ENCODE peak calls at places on chromosomes 4 and X, in four cellular contexts. One of them, this sample, is unnamed. For H3K36me3, the result is how much of the 10 kb centered on the place peaks cover.

GRCh38 chr4:96166806-96167205 is 326.9 kb downstream of the PDHA2 start:
- DNase-seq in BJ: no peak
- DNase-seq in GM23248: no peak
- DNase-seq in Caco-2: no peak
- DNase-seq in this sample: no peak

GRCh38 chrX:55127692-55128091 is 38.9 kb downstream of the PAGE2 start:
- DNase-seq in GM23248: peak
- DNase-seq in BJ: no peak
- DNase-seq in Caco-2: no peak
- DNase-seq in this sample: no peak

GRCh38 chr4:157204634-157205244 is 15.8 kb upstream of the GRIA2 start:
- DNase-seq in GM23248: peak
- DNase-seq in Caco-2: no peak
- DNase-seq in BJ: no peak
- DNase-seq in this sample: peak

GRCh38 chr4:148779771-148780170 is 337.6 kb upstream of the NR3C2 start:
- DNase-seq in Caco-2: peak
- DNase-seq in GM23248: no peak
- DNase-seq in BJ: no peak
- DNase-seq in this sample: no peak

GRCh38 chrX:123648028-123648810 is 84.6 kb downstream of the THOC2 start:
- DNase-seq in Caco-2: peak
- DNase-seq in BJ: no peak
- DNase-seq in GM23248: peak
- DNase-seq in this sample: peak

GRCh38 chr4:9996319-9997110 is 24.8 kb downstream of the SLC2A9 start:
- DNase-seq in BJ: no peak
- DNase-seq in Caco-2: no peak
- DNase-seq in GM23248: peak
- DNase-seq in this sample: no peak

GRCh38 chr4:156137971-156138581 is 184.4 kb upstream of the CTSO start:
- DNase-seq in GM23248: no peak
- DNase-seq in BJ: no peak
- DNase-seq in Caco-2: no peak
- DNase-seq in this sample: peak

GRCh38 chrX:122625821-122626220 is 558.3 kb upstream of the GRIA3 start:
- DNase-seq in BJ: peak
- DNase-seq in Caco-2: no peak
- DNase-seq in GM23248: peak
- DNase-seq in this sample: no peak

GRCh38 chr4:5968246-5968645 is 50.0 kb downstream of the C4orf50 start:
- DNase-seq in GM23248: no peak
- DNase-seq in Caco-2: no peak
- DNase-seq in BJ: no peak
- DNase-seq in this sample: no peak

GRCh38 chrX:139204576-139204902 is 326.0 kb upstream of the F9 start:
- DNase-seq in Caco-2: no peak
- DNase-seq in GM23248: no peak
- DNase-seq in BJ: no peak
- DNase-seq in this sample: no peak

GRCh38 chr4:185005209-185005819 is 13.0 kb upstream of the HELT start:
- DNase-seq in GM23248: peak
- DNase-seq in Caco-2: peak
- DNase-seq in BJ: no peak
- DNase-seq in this sample: peak

GRCh38 chr4:165726831-165727230 is 146.2 kb upstream of the TLL1 start:
- DNase-seq in Caco-2: no peak
- DNase-seq in BJ: no peak
- DNase-seq in GM23248: no peak
- DNase-seq in this sample: no peak

DNA sequence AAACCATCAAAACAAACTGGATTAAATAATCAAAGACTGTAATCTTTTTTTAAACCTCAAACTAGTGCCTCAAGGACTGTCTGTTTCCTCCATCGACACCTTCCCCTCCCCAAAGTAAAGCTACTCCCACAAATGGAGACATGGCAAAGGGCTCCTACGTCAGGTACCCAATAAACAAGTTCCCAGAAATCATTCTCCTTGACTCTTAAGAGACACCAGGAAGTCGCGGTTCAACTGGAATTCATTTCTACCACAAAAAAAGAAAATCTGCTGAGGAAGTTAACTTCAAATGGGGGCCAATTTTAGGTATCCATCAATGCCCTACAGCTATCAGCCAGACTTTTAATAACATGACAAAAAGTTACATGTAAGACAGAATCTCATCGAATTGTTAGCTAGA is 2.5 kb downstream of the RPS4X start:
- DNase-seq in BJ: no peak
- DNase-seq in GM23248: no peak
- DNase-seq in Caco-2: no peak
- DNase-seq in this sample: no peak
- H3K36me3 ChIP-seq in BJ: under half
- H3K36me3 ChIP-seq in GM23248: under half
- H3K36me3 ChIP-seq in Caco-2: under half
- H3K36me3 ChIP-seq in this sample: half or more

GRCh38 chrX:29466441-29466840 is 748.9 kb upstream of the MAGEB2 start:
- DNase-seq in GM23248: peak
- DNase-seq in BJ: no peak
- DNase-seq in Caco-2: no peak
- DNase-seq in this sample: no peak

GRCh38 chrX:29455702-29456101 is 759.7 kb upstream of the MAGEB2 start:
- DNase-seq in BJ: no peak
- DNase-seq in Caco-2: no peak
- DNase-seq in GM23248: no peak
- DNase-seq in this sample: no peak

DNA sequence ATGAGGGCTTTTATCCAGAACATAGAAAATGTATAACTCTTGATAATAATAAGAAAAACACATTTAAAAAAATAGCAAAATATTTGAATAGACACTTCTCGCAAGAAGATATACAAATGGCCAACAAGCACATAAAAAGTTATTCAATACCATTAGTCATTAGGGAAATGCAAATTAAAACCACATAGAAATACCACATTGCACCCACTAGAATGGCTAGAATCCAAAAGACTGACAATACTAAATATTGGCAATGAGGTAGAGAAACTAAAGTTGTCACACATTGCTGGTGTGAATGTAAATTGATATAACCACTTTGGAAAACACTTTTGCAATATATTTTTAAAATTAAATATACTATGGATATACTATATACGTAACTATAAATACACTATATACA is 754.3 kb upstream of the MAGEB2 start:
- DNase-seq in BJ: no peak
- DNase-seq in GM23248: peak
- DNase-seq in Caco-2: no peak
- DNase-seq in this sample: no peak
- H3K4me3 ChIP-seq in BJ: no peak
- H3K4me3 ChIP-seq in GM23248: no peak
- H3K4me3 ChIP-seq in Caco-2: no peak
- H3K4me3 ChIP-seq in this sample: no peak

GRCh38 chr4:113462286-113462685 is 299.3 kb downstream of the CAMK2D start:
- DNase-seq in BJ: no peak
- DNase-seq in Caco-2: no peak
- DNase-seq in GM23248: no peak
- DNase-seq in this sample: no peak

GRCh38 chr4:113457886-113458285 is 303.7 kb downstream of the CAMK2D start:
- DNase-seq in GM23248: no peak
- DNase-seq in BJ: no peak
- DNase-seq in Caco-2: no peak
- DNase-seq in this sample: no peak

GRCh38 chr4:113461281-113461680 is 300.3 kb downstream of the CAMK2D start:
- DNase-seq in GM23248: no peak
- DNase-seq in BJ: no peak
- DNase-seq in Caco-2: no peak
- DNase-seq in this sample: no peak
- H3K36me3 ChIP-seq in GM23248: half or more
- H3K36me3 ChIP-seq in BJ: under half
- H3K36me3 ChIP-seq in Caco-2: under half
- H3K36me3 ChIP-seq in this sample: under half

GRCh38 chr4:188722911-188723310 is 583.7 kb downstream of the TRIML1 start:
- DNase-seq in BJ: no peak
- DNase-seq in GM23248: peak
- DNase-seq in Caco-2: no peak
- DNase-seq in this sample: no peak

GRCh38 chr4:188727746-188728145 is 588.5 kb downstream of the TRIML1 start:
- DNase-seq in GM23248: no peak
- DNase-seq in Caco-2: no peak
- DNase-seq in BJ: no peak
- DNase-seq in this sample: no peak

DNA sequence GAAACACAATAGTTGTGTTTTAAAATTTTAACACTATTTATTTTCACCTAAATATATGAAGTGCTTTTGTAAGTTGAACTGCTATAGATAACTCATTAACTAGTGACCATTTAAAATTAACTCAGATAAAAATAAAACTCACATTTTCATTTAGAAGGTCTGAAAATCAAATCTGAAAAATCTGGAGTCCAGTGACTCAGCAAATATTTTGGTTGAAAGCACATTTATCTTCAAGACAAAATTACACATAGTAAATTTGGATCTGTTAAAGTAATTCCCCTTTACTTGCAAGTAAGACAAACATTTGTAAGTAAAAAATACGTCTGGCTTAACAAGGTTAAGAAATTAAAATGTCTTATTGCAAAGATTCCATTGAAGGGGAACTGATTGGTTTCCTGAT is 589.1 kb downstream of the TRIML1 start:
- DNase-seq in BJ: no peak
- DNase-seq in Caco-2: no peak
- DNase-seq in GM23248: no peak
- DNase-seq in this sample: no peak
- H3K4me3 ChIP-seq in BJ: no peak
- H3K4me3 ChIP-seq in Caco-2: no peak
- H3K4me3 ChIP-seq in GM23248: no peak
- H3K4me3 ChIP-seq in this sample: no peak

GRCh38 chr4:15556533-15556932 is 86.9 kb downstream of the CC2D2A start:
- DNase-seq in BJ: no peak
- DNase-seq in Caco-2: no peak
- DNase-seq in GM23248: no peak
- DNase-seq in this sample: no peak

GRCh38 chr4:15563871-15564270 is 91.3 kb downstream of the FBXL5 start:
- DNase-seq in GM23248: peak
- DNase-seq in Caco-2: no peak
- DNase-seq in BJ: no peak
- DNase-seq in this sample: no peak

GRCh38 chr4:15562623-15563022 is 92.5 kb downstream of the FBXL5 start:
- DNase-seq in BJ: no peak
- DNase-seq in GM23248: no peak
- DNase-seq in Caco-2: no peak
- DNase-seq in this sample: no peak

GRCh38 chr4:15557806-15558550 is 88.3 kb downstream of the CC2D2A start:
- DNase-seq in Caco-2: no peak
- DNase-seq in BJ: no peak
- DNase-seq in GM23248: no peak
- DNase-seq in this sample: no peak

GRCh38 chr4:15562114-15562513 is 92.4 kb downstream of the CC2D2A start:
- DNase-seq in GM23248: no peak
- DNase-seq in Caco-2: no peak
- DNase-seq in BJ: no peak
- DNase-seq in this sample: no peak
- H3K36me3 ChIP-seq in GM23248: under half
- H3K36me3 ChIP-seq in Caco-2: under half
- H3K36me3 ChIP-seq in BJ: under half
- H3K36me3 ChIP-seq in this sample: under half

GRCh38 chrX:10567136-10567535 is 53.2 kb downstream of the MID1 start:
- DNase-seq in Caco-2: no peak
- DNase-seq in GM23248: no peak
- DNase-seq in BJ: no peak
- DNase-seq in this sample: no peak
- H3K4me3 ChIP-seq in Caco-2: no peak
- H3K4me3 ChIP-seq in GM23248: no peak
- H3K4me3 ChIP-seq in BJ: no peak
- H3K4me3 ChIP-seq in this sample: no peak

GRCh38 chrX:18661273-18661672 is 10.6 kb downstream of the RS1 start:
- DNase-seq in Caco-2: no peak
- DNase-seq in GM23248: no peak
- DNase-seq in BJ: no peak
- DNase-seq in this sample: no peak
- H3K36me3 ChIP-seq in Caco-2: under half
- H3K36me3 ChIP-seq in GM23248: under half
- H3K36me3 ChIP-seq in BJ: under half
- H3K36me3 ChIP-seq in this sample: under half

GRCh38 chr4:7622371-7622770 is 187.6 kb upstream of the PSAPL1 start:
- DNase-seq in GM23248: no peak
- DNase-seq in BJ: no peak
- DNase-seq in Caco-2: no peak
- DNase-seq in this sample: no peak

GRCh38 chr4:7621252-7621651 is 186.5 kb upstream of the PSAPL1 start:
- DNase-seq in BJ: no peak
- DNase-seq in Caco-2: no peak
- DNase-seq in GM23248: no peak
- DNase-seq in this sample: no peak

GRCh38 chr4:7625073-7625472 is 190.3 kb upstream of the PSAPL1 start:
- DNase-seq in Caco-2: no peak
- DNase-seq in BJ: no peak
- DNase-seq in GM23248: peak
- DNase-seq in this sample: no peak

GRCh38 chr4:7624361-7624760 is 189.6 kb upstream of the PSAPL1 start:
- DNase-seq in Caco-2: no peak
- DNase-seq in GM23248: peak
- DNase-seq in BJ: no peak
- DNase-seq in this sample: no peak

GRCh38 chr4:7623468-7623867 is 188.7 kb upstream of the PSAPL1 start:
- DNase-seq in GM23248: no peak
- DNase-seq in Caco-2: no peak
- DNase-seq in BJ: no peak
- DNase-seq in this sample: no peak
- H3K4me3 ChIP-seq in GM23248: no peak
- H3K4me3 ChIP-seq in Caco-2: no peak
- H3K4me3 ChIP-seq in BJ: no peak
- H3K4me3 ChIP-seq in this sample: no peak